ENCODE peak calls at places on chromosomes 5 and 9, in ten cellular contexts. One of them, this sample, is unnamed.

GRCh38 chr5:26807231-26808199 is 230.9 kb downstream of the CDH9 start:
- DNase-seq in GM12865: no peak
- DNase-seq in stimulated activated CD8-positive, alpha-beta memory T cell treated with anti-CD3 and anti-CD28 coated beads, Interleukin-2, amount 100 ng/mL, for 48 hours: no peak
- DNase-seq in NCI-H446: no peak
- DNase-seq in NCI-H774: no peak
- DNase-seq in COLO829: no peak
- DNase-seq in NCI-H1436 treated with DMSO at 0.1 percent for 48 hours: no peak
- DNase-seq in stimulated activated CD4-positive, alpha-beta T cell treated with anti-CD3 and anti-CD28 coated beads, Interleukin-2, amount 100 ng/mL, for 4 hours: no peak
- DNase-seq in choroid plexus epithelial cell: no peak
- DNase-seq in CD4-positive, alpha-beta T cell: no peak
- DNase-seq in this sample: no peak

GRCh38 chr9:4415281-4415680 is 75.0 kb upstream of the SLC1A1 start:
- DNase-seq in NCI-H446: no peak
- DNase-seq in NCI-H1436 treated with DMSO at 0.1 percent for 48 hours: no peak
- DNase-seq in COLO829: no peak
- DNase-seq in stimulated activated CD8-positive, alpha-beta memory T cell treated with anti-CD3 and anti-CD28 coated beads, Interleukin-2, amount 100 ng/mL, for 48 hours: no peak
- DNase-seq in stimulated activated CD4-positive, alpha-beta T cell treated with anti-CD3 and anti-CD28 coated beads, Interleukin-2, amount 100 ng/mL, for 4 hours: no peak
- DNase-seq in GM12865: no peak
- DNase-seq in choroid plexus epithelial cell: no peak
- DNase-seq in NCI-H774: no peak
- DNase-seq in CD4-positive, alpha-beta T cell: no peak
- DNase-seq in this sample: no peak

GRCh38 chr5:142977363-142978051 is 207.3 kb downstream of the ARHGAP26 start:
- DNase-seq in NCI-H774: no peak
- DNase-seq in stimulated activated CD4-positive, alpha-beta T cell treated with anti-CD3 and anti-CD28 coated beads, Interleukin-2, amount 100 ng/mL, for 4 hours: peak; percentile 13
- DNase-seq in stimulated activated CD8-positive, alpha-beta memory T cell treated with anti-CD3 and anti-CD28 coated beads, Interleukin-2, amount 100 ng/mL, for 48 hours: no peak
- DNase-seq in COLO829: no peak
- DNase-seq in NCI-H446: no peak
- DNase-seq in CD4-positive, alpha-beta T cell: peak; percentile 11
- DNase-seq in NCI-H1436 treated with DMSO at 0.1 percent for 48 hours: no peak
- DNase-seq in GM12865: peak; percentile 77
- DNase-seq in choroid plexus epithelial cell: peak; percentile 98
- DNase-seq in this sample: no peak

GRCh38 chr9:6226696-6227095 is 11.1 kb downstream of the IL33 start:
- DNase-seq in COLO829: no peak
- DNase-seq in CD4-positive, alpha-beta T cell: no peak
- DNase-seq in NCI-H446: no peak
- DNase-seq in stimulated activated CD8-positive, alpha-beta memory T cell treated with anti-CD3 and anti-CD28 coated beads, Interleukin-2, amount 100 ng/mL, for 48 hours: no peak
- DNase-seq in choroid plexus epithelial cell: peak; percentile 86
- DNase-seq in GM12865: peak; percentile 9
- DNase-seq in NCI-H774: no peak
- DNase-seq in NCI-H1436 treated with DMSO at 0.1 percent for 48 hours: no peak
- DNase-seq in stimulated activated CD4-positive, alpha-beta T cell treated with anti-CD3 and anti-CD28 coated beads, Interleukin-2, amount 100 ng/mL, for 4 hours: no peak
- DNase-seq in this sample: no peak

GRCh38 chr5:168447748-168448147 is 38.5 kb upstream of the RARS1 start:
- DNase-seq in choroid plexus epithelial cell: no peak
- DNase-seq in NCI-H446: no peak
- DNase-seq in CD4-positive, alpha-beta T cell: no peak
- DNase-seq in NCI-H1436 treated with DMSO at 0.1 percent for 48 hours: no peak
- DNase-seq in COLO829: no peak
- DNase-seq in stimulated activated CD8-positive, alpha-beta memory T cell treated with anti-CD3 and anti-CD28 coated beads, Interleukin-2, amount 100 ng/mL, for 48 hours: no peak
- DNase-seq in stimulated activated CD4-positive, alpha-beta T cell treated with anti-CD3 and anti-CD28 coated beads, Interleukin-2, amount 100 ng/mL, for 4 hours: no peak
- DNase-seq in NCI-H774: no peak
- DNase-seq in GM12865: no peak
- DNase-seq in this sample: no peak

GRCh38 chr9:134052491-134052890 is 15.3 kb downstream of the BRD3 start:
- DNase-seq in choroid plexus epithelial cell: no peak
- DNase-seq in stimulated activated CD8-positive, alpha-beta memory T cell treated with anti-CD3 and anti-CD28 coated beads, Interleukin-2, amount 100 ng/mL, for 48 hours: no peak
- DNase-seq in NCI-H446: no peak
- DNase-seq in stimulated activated CD4-positive, alpha-beta T cell treated with anti-CD3 and anti-CD28 coated beads, Interleukin-2, amount 100 ng/mL, for 4 hours: no peak
- DNase-seq in NCI-H1436 treated with DMSO at 0.1 percent for 48 hours: no peak
- DNase-seq in COLO829: no peak
- DNase-seq in NCI-H774: no peak
- DNase-seq in GM12865: no peak
- DNase-seq in CD4-positive, alpha-beta T cell: no peak
- DNase-seq in this sample: no peak

GRCh38 chr5:3007577-3007976 is 256.1 kb upstream of the IRX2 start:
- DNase-seq in NCI-H446: no peak
- DNase-seq in stimulated activated CD8-positive, alpha-beta memory T cell treated with anti-CD3 and anti-CD28 coated beads, Interleukin-2, amount 100 ng/mL, for 48 hours: no peak
- DNase-seq in choroid plexus epithelial cell: no peak
- DNase-seq in NCI-H1436 treated with DMSO at 0.1 percent for 48 hours: no peak
- DNase-seq in stimulated activated CD4-positive, alpha-beta T cell treated with anti-CD3 and anti-CD28 coated beads, Interleukin-2, amount 100 ng/mL, for 4 hours: no peak
- DNase-seq in CD4-positive, alpha-beta T cell: no peak
- DNase-seq in GM12865: no peak
- DNase-seq in COLO829: no peak
- DNase-seq in NCI-H774: no peak
- DNase-seq in this sample: no peak

GRCh38 chr5:143434261-143435206 is 31.0 kb upstream of the NR3C1 start:
- DNase-seq in NCI-H1436 treated with DMSO at 0.1 percent for 48 hours: no peak
- DNase-seq in stimulated activated CD8-positive, alpha-beta memory T cell treated with anti-CD3 and anti-CD28 coated beads, Interleukin-2, amount 100 ng/mL, for 48 hours: no peak
- DNase-seq in NCI-H446: no peak
- DNase-seq in choroid plexus epithelial cell: no peak
- DNase-seq in stimulated activated CD4-positive, alpha-beta T cell treated with anti-CD3 and anti-CD28 coated beads, Interleukin-2, amount 100 ng/mL, for 4 hours: peak; percentile 34
- DNase-seq in GM12865: peak; percentile 69
- DNase-seq in CD4-positive, alpha-beta T cell: peak; percentile 73
- DNase-seq in NCI-H774: peak; percentile 26
- DNase-seq in COLO829: no peak
- DNase-seq in this sample: no peak

GRCh38 chr5:103476776-103477175 is 85.8 kb downstream of the NUDT12 start:
- DNase-seq in stimulated activated CD4-positive, alpha-beta T cell treated with anti-CD3 and anti-CD28 coated beads, Interleukin-2, amount 100 ng/mL, for 4 hours: no peak
- DNase-seq in COLO829: peak; percentile 14
- DNase-seq in choroid plexus epithelial cell: no peak
- DNase-seq in GM12865: no peak
- DNase-seq in stimulated activated CD8-positive, alpha-beta memory T cell treated with anti-CD3 and anti-CD28 coated beads, Interleukin-2, amount 100 ng/mL, for 48 hours: no peak
- DNase-seq in NCI-H1436 treated with DMSO at 0.1 percent for 48 hours: no peak
- DNase-seq in NCI-H774: no peak
- DNase-seq in NCI-H446: no peak
- DNase-seq in CD4-positive, alpha-beta T cell: no peak
- DNase-seq in this sample: no peak

GRCh38 chr5:119021333-119021732 is 33.0 kb upstream of the DTWD2 start:
- DNase-seq in stimulated activated CD4-positive, alpha-beta T cell treated with anti-CD3 and anti-CD28 coated beads, Interleukin-2, amount 100 ng/mL, for 4 hours: no peak
- DNase-seq in GM12865: no peak
- DNase-seq in choroid plexus epithelial cell: no peak
- DNase-seq in NCI-H446: no peak
- DNase-seq in CD4-positive, alpha-beta T cell: no peak
- DNase-seq in COLO829: no peak
- DNase-seq in stimulated activated CD8-positive, alpha-beta memory T cell treated with anti-CD3 and anti-CD28 coated beads, Interleukin-2, amount 100 ng/mL, for 48 hours: no peak
- DNase-seq in NCI-H1436 treated with DMSO at 0.1 percent for 48 hours: no peak
- DNase-seq in NCI-H774: no peak
- DNase-seq in this sample: no peak

GRCh38 chr9:109579191-109579948 is 81.3 kb upstream of the PTPN3 start:
- DNase-seq in NCI-H1436 treated with DMSO at 0.1 percent for 48 hours: no peak
- DNase-seq in GM12865: no peak
- DNase-seq in stimulated activated CD8-positive, alpha-beta memory T cell treated with anti-CD3 and anti-CD28 coated beads, Interleukin-2, amount 100 ng/mL, for 48 hours: no peak
- DNase-seq in stimulated activated CD4-positive, alpha-beta T cell treated with anti-CD3 and anti-CD28 coated beads, Interleukin-2, amount 100 ng/mL, for 4 hours: no peak
- DNase-seq in choroid plexus epithelial cell: peak; percentile 34
- DNase-seq in NCI-H774: no peak
- DNase-seq in CD4-positive, alpha-beta T cell: no peak
- DNase-seq in COLO829: no peak
- DNase-seq in NCI-H446: no peak
- DNase-seq in this sample: no peak

GRCh38 chr5:41095324-41096101 is 24.4 kb upstream of the MROH2B start:
- DNase-seq in CD4-positive, alpha-beta T cell: no peak
- DNase-seq in GM12865: no peak
- DNase-seq in stimulated activated CD8-positive, alpha-beta memory T cell treated with anti-CD3 and anti-CD28 coated beads, Interleukin-2, amount 100 ng/mL, for 48 hours: no peak
- DNase-seq in choroid plexus epithelial cell: peak; percentile 9
- DNase-seq in NCI-H1436 treated with DMSO at 0.1 percent for 48 hours: no peak
- DNase-seq in stimulated activated CD4-positive, alpha-beta T cell treated with anti-CD3 and anti-CD28 coated beads, Interleukin-2, amount 100 ng/mL, for 4 hours: no peak
- DNase-seq in NCI-H774: no peak
- DNase-seq in COLO829: no peak
- DNase-seq in NCI-H446: no peak
- DNase-seq in this sample: no peak

GRCh38 chr5:108451269-108451668 is 69.4 kb upstream of the FBXL17 start:
- DNase-seq in CD4-positive, alpha-beta T cell: no peak
- DNase-seq in stimulated activated CD4-positive, alpha-beta T cell treated with anti-CD3 and anti-CD28 coated beads, Interleukin-2, amount 100 ng/mL, for 4 hours: no peak
- DNase-seq in NCI-H446: no peak
- DNase-seq in stimulated activated CD8-positive, alpha-beta memory T cell treated with anti-CD3 and anti-CD28 coated beads, Interleukin-2, amount 100 ng/mL, for 48 hours: no peak
- DNase-seq in choroid plexus epithelial cell: peak; percentile 15
- DNase-seq in NCI-H1436 treated with DMSO at 0.1 percent for 48 hours: no peak
- DNase-seq in GM12865: peak; percentile 12
- DNase-seq in COLO829: no peak
- DNase-seq in NCI-H774: no peak
- DNase-seq in this sample: no peak

GRCh38 chr9:14304242-14304641 is 9.7 kb downstream of the NFIB start:
- DNase-seq in stimulated activated CD4-positive, alpha-beta T cell treated with anti-CD3 and anti-CD28 coated beads, Interleukin-2, amount 100 ng/mL, for 4 hours: no peak
- DNase-seq in CD4-positive, alpha-beta T cell: no peak
- DNase-seq in NCI-H446: peak; percentile 77
- DNase-seq in NCI-H774: no peak
- DNase-seq in stimulated activated CD8-positive, alpha-beta memory T cell treated with anti-CD3 and anti-CD28 coated beads, Interleukin-2, amount 100 ng/mL, for 48 hours: no peak
- DNase-seq in GM12865: no peak
- DNase-seq in COLO829: no peak
- DNase-seq in NCI-H1436 treated with DMSO at 0.1 percent for 48 hours: no peak
- DNase-seq in choroid plexus epithelial cell: no peak
- DNase-seq in this sample: no peak

GRCh38 chr9:96057155-96057554 is 181.7 kb downstream of the ERCC6L2 start:
- DNase-seq in CD4-positive, alpha-beta T cell: no peak
- DNase-seq in NCI-H1436 treated with DMSO at 0.1 percent for 48 hours: no peak
- DNase-seq in NCI-H446: no peak
- DNase-seq in GM12865: no peak
- DNase-seq in NCI-H774: no peak
- DNase-seq in COLO829: peak; percentile 25
- DNase-seq in stimulated activated CD8-positive, alpha-beta memory T cell treated with anti-CD3 and anti-CD28 coated beads, Interleukin-2, amount 100 ng/mL, for 48 hours: no peak
- DNase-seq in stimulated activated CD4-positive, alpha-beta T cell treated with anti-CD3 and anti-CD28 coated beads, Interleukin-2, amount 100 ng/mL, for 4 hours: no peak
- DNase-seq in choroid plexus epithelial cell: peak; percentile 40
- DNase-seq in this sample: no peak

GRCh38 chr9:21060919-21061561 is 16.7 kb downstream of the IFNB1 start:
- DNase-seq in CD4-positive, alpha-beta T cell: no peak
- DNase-seq in COLO829: no peak
- DNase-seq in NCI-H1436 treated with DMSO at 0.1 percent for 48 hours: no peak
- DNase-seq in NCI-H774: no peak
- DNase-seq in GM12865: peak; percentile 41
- DNase-seq in stimulated activated CD8-positive, alpha-beta memory T cell treated with anti-CD3 and anti-CD28 coated beads, Interleukin-2, amount 100 ng/mL, for 48 hours: no peak
- DNase-seq in choroid plexus epithelial cell: peak; percentile 40
- DNase-seq in stimulated activated CD4-positive, alpha-beta T cell treated with anti-CD3 and anti-CD28 coated beads, Interleukin-2, amount 100 ng/mL, for 4 hours: no peak
- DNase-seq in NCI-H446: no peak
- DNase-seq in this sample: no peak

GRCh38 chr9:13369426-13369825 is 89.9 kb upstream of the MPDZ start:
- DNase-seq in stimulated activated CD4-positive, alpha-beta T cell treated with anti-CD3 and anti-CD28 coated beads, Interleukin-2, amount 100 ng/mL, for 4 hours: no peak
- DNase-seq in NCI-H1436 treated with DMSO at 0.1 percent for 48 hours: no peak
- DNase-seq in COLO829: no peak
- DNase-seq in choroid plexus epithelial cell: peak; percentile 10
- DNase-seq in CD4-positive, alpha-beta T cell: no peak
- DNase-seq in stimulated activated CD8-positive, alpha-beta memory T cell treated with anti-CD3 and anti-CD28 coated beads, Interleukin-2, amount 100 ng/mL, for 48 hours: no peak
- DNase-seq in NCI-H446: peak; percentile 78
- DNase-seq in NCI-H774: peak; percentile 52
- DNase-seq in GM12865: no peak
- DNase-seq in this sample: no peak

GRCh38 chr5:154510156-154510555 is 32.1 kb upstream of the HAND1 start:
- DNase-seq in GM12865: no peak
- DNase-seq in NCI-H774: no peak
- DNase-seq in NCI-H1436 treated with DMSO at 0.1 percent for 48 hours: no peak
- DNase-seq in NCI-H446: no peak
- DNase-seq in COLO829: no peak
- DNase-seq in choroid plexus epithelial cell: no peak
- DNase-seq in stimulated activated CD8-positive, alpha-beta memory T cell treated with anti-CD3 and anti-CD28 coated beads, Interleukin-2, amount 100 ng/mL, for 48 hours: no peak
- DNase-seq in stimulated activated CD4-positive, alpha-beta T cell treated with anti-CD3 and anti-CD28 coated beads, Interleukin-2, amount 100 ng/mL, for 4 hours: no peak
- DNase-seq in CD4-positive, alpha-beta T cell: no peak
- DNase-seq in this sample: no peak

GRCh38 chr5:57172466-57172961 is 1.3 kb upstream of the GPBP1 start:
- DNase-seq in COLO829: no peak
- DNase-seq in stimulated activated CD8-positive, alpha-beta memory T cell treated with anti-CD3 and anti-CD28 coated beads, Interleukin-2, amount 100 ng/mL, for 48 hours: no peak
- DNase-seq in NCI-H774: no peak
- DNase-seq in NCI-H446: peak; percentile 5
- DNase-seq in stimulated activated CD4-positive, alpha-beta T cell treated with anti-CD3 and anti-CD28 coated beads, Interleukin-2, amount 100 ng/mL, for 4 hours: no peak
- DNase-seq in GM12865: peak; percentile 42
- DNase-seq in CD4-positive, alpha-beta T cell: no peak
- DNase-seq in choroid plexus epithelial cell: peak; percentile 50
- DNase-seq in NCI-H1436 treated with DMSO at 0.1 percent for 48 hours: no peak
- DNase-seq in this sample: no peak

GRCh38 chr9:19239955-19240354 is 9.5 kb downstream of the DENND4C start:
- DNase-seq in NCI-H774: no peak
- DNase-seq in choroid plexus epithelial cell: peak; percentile 31
- DNase-seq in COLO829: no peak
- DNase-seq in stimulated activated CD4-positive, alpha-beta T cell treated with anti-CD3 and anti-CD28 coated beads, Interleukin-2, amount 100 ng/mL, for 4 hours: no peak
- DNase-seq in NCI-H1436 treated with DMSO at 0.1 percent for 48 hours: no peak
- DNase-seq in GM12865: no peak
- DNase-seq in CD4-positive, alpha-beta T cell: no peak
- DNase-seq in stimulated activated CD8-positive, alpha-beta memory T cell treated with anti-CD3 and anti-CD28 coated beads, Interleukin-2, amount 100 ng/mL, for 48 hours: no peak
- DNase-seq in NCI-H446: no peak
- DNase-seq in this sample: no peak

This sample was measured in DMS 273 treated with DMSO at 0.1 percent for 48 hours.